ENCODE peak calls at places on chromosomes 7 and 10, in four cellular contexts. V, J, H and O are unnamed samples.

GRCh38 chr7:108097703-108098102 is 32.5 kb downstream of the LAMB4 start:
- DNase-seq in V (no peak), J (peak; percentile 59), H (no peak), O (peak; percentile 63)

GRCh38 chr7:105589221-105590077 is 8.2 kb upstream of the EFCAB10 start:
- DNase-seq in H (no peak), J (peak; percentile 88), V (peak; percentile 66), O (peak; percentile 47)

GRCh38 chr10:132632851-132633684 is 95.5 kb downstream of the INPP5A start:
- DNase-seq in H (no peak), J (no peak), V (peak; percentile 2), O (no peak)

GRCh38 chr7:99685129-99685758 is 5.4 kb upstream of the CYP3A5 start:
- DNase-seq in H (no peak), J (no peak), V (no peak), O (no peak)

GRCh38 chr10:103645141-103646054 is 151.9 kb downstream of the NEURL1 start:
- DNase-seq in J (no peak), H (no peak), V (no peak), O (no peak)

GRCh38 chr10:80596391-80597257 is 58.9 kb downstream of the SH2D4B start:
- DNase-seq in J (peak; percentile 58), H (no peak), V (peak; percentile 52), O (peak; percentile 83)

GRCh38 chr10:60086862-60087261 is 180.5 kb upstream of the CCDC6 start:
- DNase-seq in H (no peak), V (no peak), J (no peak), O (no peak)

GRCh38 chr7:143499743-143500348 is 22.2 kb downstream of the TAS2R41 start:
- DNase-seq in H (no peak), J (no peak), V (no peak), O (no peak)

GRCh38 chr7:17937506-17938115 is 2.7 kb downstream of the SNX13 start:
- DNase-seq in J (no peak), H (no peak), V (no peak), O (no peak)

GRCh38 chr10:72490951-72491350 is 134.9 kb downstream of the MICU1 start:
- DNase-seq in J (no peak), V (no peak), H (no peak), O (no peak)

GRCh38 chr10:7610017-7610416 is 56.7 kb downstream of the ITIH5 start:
- DNase-seq in J (no peak), V (no peak), H (no peak), O (no peak)

GRCh38 chr7:154744226-154744860 is 258.6 kb downstream of the PAXIP1 start:
- DNase-seq in V (peak; percentile 56), H (peak; percentile 23), J (peak; percentile 86), O (peak; percentile 94)

GRCh38 chr10:59649606-59650346 is 59.9 kb downstream of the SLC16A9 start:
- DNase-seq in H (no peak), J (no peak), V (no peak), O (no peak)

GRCh38 chr10:129788211-129788610 is 175.9 kb downstream of the EBF3 start:
- DNase-seq in J (no peak), V (no peak), H (no peak), O (no peak)

GRCh38 chr7:81457858-81458522 is 311.9 kb downstream of the HGF start:
- DNase-seq in H (no peak), V (no peak), J (no peak), O (no peak)

GRCh38 chr10:93440591-93441012 is 41.5 kb downstream of the MYOF start:
- DNase-seq in V (no peak), J (no peak), H (no peak), O (no peak)
- TF ChIP-seq TEAD4 in V (no peak), J (no peak), H (no peak), O (no peak)

GRCh38 chr7:14688208-14688607 is 214.3 kb downstream of the DGKB start:
- DNase-seq in V (no peak), H (no peak), J (no peak), O (no peak)

GRCh38 chr7:14685112-14685511 is 217.4 kb downstream of the DGKB start:
- DNase-seq in H (no peak), V (no peak), J (no peak), O (no peak)

GRCh38 chr7:14690075-14690474 is 212.5 kb downstream of the DGKB start:
- DNase-seq in V (no peak), H (no peak), J (no peak), O (no peak)

GRCh38 chr7:14687241-14687640 is 215.3 kb downstream of the DGKB start:
- DNase-seq in V (no peak), J (no peak), H (no peak), O (no peak)

DNA sequence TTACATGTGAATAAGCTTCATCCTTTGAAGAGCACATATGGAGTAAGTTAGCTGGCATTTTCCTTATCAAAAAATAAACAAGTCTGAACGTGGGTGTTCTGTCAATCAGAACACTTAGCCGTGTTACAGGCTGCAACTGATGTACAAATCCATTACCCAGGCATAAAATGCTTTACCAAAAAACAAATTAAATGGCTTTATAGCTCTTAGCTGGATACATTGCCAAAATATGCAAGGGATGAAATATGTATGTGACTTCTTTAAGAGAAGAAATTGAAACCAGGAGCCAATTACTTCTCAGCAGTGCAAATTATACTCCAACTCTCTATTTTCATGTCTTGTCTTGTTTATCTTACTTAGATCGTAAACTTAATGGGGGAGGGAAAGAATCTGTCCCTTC is 214.8 kb downstream of the DGKB start:
- DNase-seq in V (no peak), H (no peak), J (peak; percentile 68), O (no peak)
- TF ChIP-seq TEAD4 in V (no peak), H (no peak), J (peak; percentile 32), O (no peak)

GRCh38 chr7:97845622-97846203 is 26.5 kb downstream of the ASNS start:
- DNase-seq in J (peak; percentile 52), V (no peak), H (no peak), O (peak; percentile 47)
- TF ChIP-seq TEAD4 in J (no peak), V (no peak), H (no peak), O (no peak)

DNA sequence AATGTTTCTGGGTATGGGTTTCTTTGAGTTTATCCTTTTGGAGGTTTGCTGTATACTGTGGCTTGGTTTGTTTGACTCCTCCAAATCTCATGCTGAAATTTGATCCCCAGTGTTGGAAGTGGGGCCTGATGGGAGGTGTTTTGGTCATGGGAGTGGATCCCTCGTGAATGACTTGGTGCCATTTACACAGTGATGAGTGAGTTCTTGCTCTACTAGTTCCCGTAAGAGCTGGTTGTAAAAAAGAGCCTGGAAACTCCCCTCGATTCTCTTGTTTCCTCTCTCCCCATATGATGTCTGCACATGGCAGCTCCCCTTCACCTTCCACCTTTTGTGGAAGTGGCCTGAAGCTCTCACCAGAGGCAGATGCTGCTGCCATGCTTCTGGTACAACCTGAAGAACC is 324.0 kb downstream of the C7orf25 start:
- DNase-seq in H (no peak), V (no peak), J (no peak), O (no peak)
- TF ChIP-seq TEAD4 in H (no peak), V (no peak), J (no peak), O (no peak)

GRCh38 chr10:1040133-1040532 is 8.8 kb downstream of the IDI1 start:
- DNase-seq in V (no peak), H (no peak), J (no peak), O (no peak)

GRCh38 chr10:1044964-1045363 is 4.0 kb downstream of the IDI1 start:
- DNase-seq in H (no peak), J (no peak), V (no peak), O (no peak)

GRCh38 chr10:1044146-1044545 is 4.8 kb downstream of the IDI1 start:
- DNase-seq in H (no peak), J (no peak), V (no peak), O (no peak)

GRCh38 chr10:1043532-1043995 is 5.4 kb downstream of the IDI1 start:
- DNase-seq in V (no peak), H (no peak), J (no peak), O (no peak)

DNA sequence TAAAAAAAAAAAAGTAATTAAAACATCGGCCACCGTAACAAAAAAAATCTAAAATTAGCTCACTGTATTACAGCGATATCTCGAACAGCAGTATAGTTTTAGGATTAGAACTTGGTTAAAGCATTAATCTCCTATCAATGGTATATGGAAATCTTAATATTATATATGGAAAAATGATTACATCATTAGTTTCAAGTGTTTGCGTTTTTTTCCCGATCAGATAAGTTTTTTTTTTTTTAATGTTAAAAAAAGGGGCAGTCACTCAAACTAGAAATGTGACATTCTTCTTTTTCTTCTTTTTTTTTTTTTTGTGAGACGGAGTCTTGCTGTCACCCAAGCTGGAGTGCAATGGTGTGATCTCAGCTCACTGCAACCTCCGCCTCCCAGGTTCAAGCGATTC is 7.4 kb downstream of the IDI1 start:
- DNase-seq in H (no peak), J (no peak), V (no peak), O (no peak)
- TF ChIP-seq TEAD4 in H (no peak), J (no peak), V (no peak), O (no peak)

GRCh38 chr7:26910221-26910620 is 45.8 kb upstream of the SKAP2 start:
- DNase-seq in J (no peak), V (peak; percentile 13), H (peak; percentile 3), O (no peak)
- TF ChIP-seq TEAD4 in J (no peak), V (no peak), H (peak; percentile 80), O (no peak)

GRCh38 chr10:9096288-9096687 is 1041.8 kb downstream of the GATA3 start:
- DNase-seq in J (no peak), V (no peak), H (no peak), O (no peak)
- TF ChIP-seq TEAD4 in J (no peak), V (no peak), H (no peak), O (no peak)

GRCh38 chr10:88286030-88286429 is 297.1 kb downstream of the RNLS start:
- DNase-seq in J (no peak), H (no peak), V (no peak), O (no peak)

GRCh38 chr10:88278912-88279311 is 304.2 kb downstream of the RNLS start:
- DNase-seq in J (no peak), V (no peak), H (no peak), O (no peak)

GRCh38 chr10:88282876-88283275 is 300.2 kb downstream of the RNLS start:
- DNase-seq in V (no peak), H (no peak), J (no peak), O (no peak)

GRCh38 chr10:88281592-88282268 is 301.4 kb downstream of the RNLS start:
- DNase-seq in V (no peak), J (no peak), H (no peak), O (no peak)

GRCh38 chr10:88280518-88280917 is 302.6 kb downstream of the RNLS start:
- DNase-seq in H (no peak), V (no peak), J (no peak), O (no peak)
- TF ChIP-seq TEAD4 in H (no peak), V (no peak), J (no peak), O (no peak)